ENCODE peak calls at places on chromosomes 12 and 14, in four cellular contexts. H, F, S and Y are unnamed samples.

GRCh38 chr12:46160081-46160980 is 108.5 kb downstream of the SLC38A1 start:
- DNase-seq in H (peak), F (no peak), S (no peak), Y (no peak)

GRCh38 chr12:6372403-6373003 is 2.9 kb downstream of the SCNN1A start:
- DNase-seq in H (no peak), F (peak), S (no peak), Y (no peak)

GRCh38 chr14:23141706-23142467 is 22.8 kb upstream of the CEBPE start:
- DNase-seq in H (peak), F (no peak), S (no peak), Y (no peak)

GRCh38 chr12:76927170-76927784 is 48.5 kb upstream of the CSRP2 start:
- DNase-seq in H (peak), F (peak), S (no peak), Y (peak)

GRCh38 chr12:94500831-94501567 is 41.3 kb upstream of the CEP83 start:
- DNase-seq in H (no peak), F (no peak), S (no peak), Y (no peak)

GRCh38 chr14:65696801-65697200 is 284.3 kb downstream of the FUT8 start:
- DNase-seq in H (no peak), F (no peak), S (no peak), Y (no peak)

GRCh38 chr14:75905505-75905904 is 76.3 kb downstream of the TGFB3 start:
- DNase-seq in H (no peak), F (no peak), S (no peak), Y (no peak)

GRCh38 chr14:65072256-65072655 is 30.1 kb downstream of the MAX start:
- DNase-seq in H (no peak), F (no peak), S (no peak), Y (no peak)

GRCh38 chr12:129840145-129840884 is 63.5 kb downstream of the TMEM132D start:
- DNase-seq in H (no peak), F (no peak), S (no peak), Y (no peak)

GRCh38 chr12:54359762-54360351 is 4.4 kb downstream of the GPR84 start:
- DNase-seq in H (no peak), F (no peak), S (no peak), Y (no peak)

GRCh38 chr14:71487941-71488340 is 444.3 kb upstream of the RGS6 start:
- DNase-seq in H (no peak), F (no peak), S (no peak), Y (no peak)

GRCh38 chr14:104554608-104555401 is 24.8 kb upstream of the C14orf180 start:
- DNase-seq in H (peak), F (no peak), S (no peak), Y (no peak)

GRCh38 chr12:5078423-5078822 is 34.7 kb downstream of the KCNA5 start:
- DNase-seq in H (peak), F (no peak), S (no peak), Y (no peak)

GRCh38 chr12:40942326-40942725 is 245.8 kb upstream of the PDZRN4 start:
- DNase-seq in H (no peak), F (no peak), S (no peak), Y (no peak)

GRCh38 chr12:46372852-46373302 is 304 bp upstream of the SLC38A2 start:
- DNase-seq in H (peak), F (no peak), S (no peak), Y (peak)

GRCh38 chr14:68779761-68780323 is 13.0 kb downstream of the ZFP36L1 start:
- DNase-seq in H (no peak), F (peak), S (no peak), Y (no peak)

GRCh38 chr12:47249082-47249481 is 169.3 kb upstream of the AMIGO2 start:
- DNase-seq in H (no peak), F (no peak), S (no peak), Y (peak)

GRCh38 chr14:65336191-65336591 is 76.3 kb upstream of the FUT8 start:
- DNase-seq in H (no peak), F (no peak), S (no peak), Y (no peak)

GRCh38 chr14:54420478-54421116 is 20.6 kb downstream of the CNIH1 start:
- DNase-seq in H (peak), F (peak), S (no peak), Y (peak)

GRCh38 chr14:55957950-55958349 is 160.3 kb upstream of the PELI2 start:
- DNase-seq in H (no peak), F (no peak), S (no peak), Y (no peak)

GRCh38 chr14:71321556-71322315 is 414.5 kb downstream of the PCNX1 start:
- DNase-seq in H (no peak), F (peak), S (no peak), Y (peak)

GRCh38 chr12:71721781-71722511 is 32.7 kb upstream of the RAB21 start:
- DNase-seq in H (no peak), F (no peak), S (no peak), Y (no peak)

GRCh38 chr12:46451276-46452021 is 78.9 kb upstream of the SLC38A2 start:
- DNase-seq in H (no peak), F (no peak), S (no peak), Y (no peak)

GRCh38 chr12:130413909-130414308 is 76.2 kb downstream of the PIWIL1 start:
- DNase-seq in H (no peak), F (no peak), S (no peak), Y (no peak)

GRCh38 chr14:74955229-74955999 is at the start of gene PGF:
- DNase-seq in H (peak), F (no peak), S (no peak), Y (peak)

GRCh38 chr14:51398898-51399297 is 158.9 kb downstream of the TMX1 start:
- DNase-seq in H (no peak), F (no peak), S (no peak), Y (no peak)

GRCh38 chr12:56593909-56594621 is 36.1 kb downstream of the BAZ2A start:
- DNase-seq in H (peak), F (peak), S (no peak), Y (peak)

GRCh38 chr14:34501004-34501580 is 38.4 kb downstream of the EAPP start:
- DNase-seq in H (no peak), F (no peak), S (no peak), Y (no peak)

GRCh38 chr14:61631044-61631692 is 64.1 kb upstream of the HIF1A start:
- DNase-seq in H (no peak), F (no peak), S (no peak), Y (no peak)

GRCh38 chr14:55715889-55716288 is 135.9 kb downstream of the KTN1 start:
- DNase-seq in H (no peak), F (no peak), S (no peak), Y (no peak)

GRCh38 chr12:14473707-14474287 is 93.9 kb downstream of the PLBD1 start:
- DNase-seq in H (peak), F (peak), S (no peak), Y (no peak)

GRCh38 chr12:48993787-48994186 is 5.4 kb downstream of the DDN start:
- DNase-seq in H (no peak), F (no peak), S (no peak), Y (peak)

GRCh38 chr12:68733661-68734071 is 12.3 kb upstream of the SLC35E3 start:
- DNase-seq in H (no peak), F (no peak), S (no peak), Y (no peak)

GRCh38 chr12:76183459-76184186 is 99.1 kb upstream of the NAP1L1 start:
- DNase-seq in H (no peak), F (peak), S (peak), Y (peak)

GRCh38 chr12:88242161-88242925 is 100.2 kb downstream of the TMTC3 start:
- DNase-seq in H (no peak), F (no peak), S (no peak), Y (no peak)

GRCh38 chr12:89117448-89118034 is 234.8 kb downstream of the DUSP6 start:
- DNase-seq in H (no peak), F (peak), S (no peak), Y (no peak)

GRCh38 chr14:90538095-90538494 is 141.3 kb downstream of the CALM1 start:
- DNase-seq in H (no peak), F (no peak), S (no peak), Y (no peak)

DNA sequence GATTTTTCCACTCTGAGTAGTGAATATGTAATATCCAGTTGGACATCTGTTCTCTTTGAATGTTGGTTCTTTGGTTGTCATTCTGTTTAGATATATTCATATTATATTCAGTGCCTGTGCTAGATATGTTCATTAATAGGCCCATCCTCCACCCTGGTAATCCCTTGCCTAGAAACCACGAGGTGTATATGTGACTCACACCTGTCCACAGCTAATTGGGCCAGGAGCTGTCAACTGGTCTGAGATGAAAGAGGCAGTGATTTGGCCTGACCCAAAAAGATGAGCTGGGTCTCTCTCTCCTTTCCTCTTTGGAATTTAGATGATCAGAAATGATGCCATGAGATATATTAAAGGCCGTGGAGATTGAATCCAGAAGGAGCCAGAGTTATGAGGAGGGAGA is 261.1 kb upstream of the LRIG3 start:
- DNase-seq in H (no peak), F (no peak), S (no peak), Y (no peak)
- TF ChIP-seq NFIC in H (no peak), F (no peak), S (no peak), Y (no peak)

GRCh38 chr14:80152166-80152565 is 59.1 kb downstream of the DIO2 start:
- DNase-seq in H (no peak), F (no peak), S (no peak), Y (no peak)
- TF ChIP-seq NFIC in H (no peak), F (no peak), S (no peak), Y (no peak)

GRCh38 chr12:11706509-11707331 is 57.2 kb downstream of the ETV6 start:
- DNase-seq in H (no peak), F (peak), S (no peak), Y (no peak)
- TF ChIP-seq NFIC in H (no peak), F (no peak), S (no peak), Y (no peak)

DNA sequence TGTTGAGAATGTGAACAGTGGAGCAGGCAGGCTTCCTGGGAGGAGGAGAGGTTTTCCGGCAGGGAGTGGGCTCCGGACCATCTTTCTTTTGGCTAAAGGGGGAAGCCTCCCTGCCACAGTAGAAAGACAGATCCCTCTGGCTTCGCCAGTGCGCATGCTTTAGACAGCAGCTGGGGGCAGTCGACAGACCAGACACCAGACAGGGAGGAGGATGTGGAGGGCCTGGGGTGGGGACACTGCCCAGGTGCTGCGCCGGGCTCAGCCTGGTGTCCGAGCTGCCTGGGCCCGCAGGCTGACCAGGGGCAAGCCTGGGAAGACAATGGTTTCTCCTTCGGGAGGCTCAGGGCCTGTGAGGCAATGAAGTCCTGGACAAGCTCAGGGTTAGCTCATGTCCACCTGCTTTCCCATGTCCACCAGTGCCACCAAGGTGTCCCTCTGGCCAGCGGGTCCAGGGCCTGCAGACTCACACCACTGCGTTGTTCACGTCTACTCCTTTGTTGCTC is 67.3 kb downstream of the PRIMA1 start:
- DNase-seq in H (no peak), F (no peak), S (no peak), Y (no peak)
- TF ChIP-seq NFIC in H (no peak), F (no peak), S (no peak), Y (no peak)

GRCh38 chr12:65106948-65107347 is 14.2 kb downstream of the WIF1 start:
- DNase-seq in H (no peak), F (no peak), S (no peak), Y (no peak)
- TF ChIP-seq NFIC in H (no peak), F (no peak), S (no peak), Y (no peak)

DNA sequence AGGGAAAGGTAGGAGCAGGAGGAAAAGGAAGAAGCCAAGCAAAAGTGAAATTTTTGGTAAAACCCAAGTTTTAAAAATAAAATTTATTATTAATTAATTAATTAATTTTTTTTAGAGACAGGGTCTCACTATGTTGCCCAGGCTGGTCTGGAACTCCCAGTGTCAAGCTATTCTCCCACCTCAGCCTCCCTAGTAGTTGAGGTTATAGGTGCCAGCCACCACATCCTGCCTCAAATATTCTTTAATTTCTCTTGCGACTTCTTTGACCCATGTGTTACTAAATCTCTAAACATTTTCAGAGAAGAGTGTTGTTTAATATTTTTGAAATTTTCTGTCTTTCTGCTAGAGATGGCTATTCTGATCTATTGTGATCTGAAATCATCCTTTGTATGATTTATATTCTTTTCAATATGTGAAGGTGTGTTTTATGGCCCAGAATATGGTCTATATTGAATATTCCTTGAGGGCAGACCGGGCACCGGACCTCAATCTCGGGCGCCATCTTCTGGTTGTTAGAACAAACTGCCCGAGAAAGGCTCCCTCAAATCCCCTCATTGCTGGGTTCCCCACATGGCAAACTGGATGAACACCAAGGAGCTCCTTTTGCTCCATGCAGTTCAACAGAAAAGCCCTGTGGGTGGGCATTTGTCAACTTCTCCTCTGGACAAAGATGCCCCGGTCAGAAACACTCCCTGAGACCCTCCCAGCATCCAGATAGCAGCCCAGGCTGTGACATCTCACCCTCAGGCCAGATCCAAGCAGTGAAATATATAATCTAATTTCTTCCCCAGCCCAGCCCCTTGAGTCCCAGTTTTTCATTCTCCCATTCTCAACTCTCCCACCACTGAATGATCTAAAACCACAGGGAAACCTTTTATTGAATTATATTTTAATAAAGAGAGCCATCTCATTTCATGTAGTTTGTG is 110.5 kb downstream of the ASCL4 start:
- DNase-seq in H (peak), F (peak), S (no peak), Y (peak)
- TF ChIP-seq NFIC in H (no peak), F (no peak), S (no peak), Y (no peak)

GRCh38 chr12:103809154-103809553 is 31.9 kb downstream of the NT5DC3 start:
- DNase-seq in H (no peak), F (no peak), S (no peak), Y (peak)

GRCh38 chr12:103807561-103808238 is 33.3 kb downstream of the NT5DC3 start:
- DNase-seq in H (no peak), F (no peak), S (no peak), Y (peak)

GRCh38 chr12:103811791-103812190 is 29.2 kb downstream of the NT5DC3 start:
- DNase-seq in H (no peak), F (no peak), S (no peak), Y (no peak)

GRCh38 chr12:103808239-103808880 is 32.7 kb downstream of the NT5DC3 start:
- DNase-seq in H (no peak), F (no peak), S (no peak), Y (no peak)

GRCh38 chr12:103810108-103810507 is 30.9 kb downstream of the NT5DC3 start:
- DNase-seq in H (no peak), F (no peak), S (no peak), Y (peak)
- TF ChIP-seq NFIC in H (no peak), F (no peak), S (no peak), Y (no peak)

GRCh38 chr12:110314308-110314707 is 33.3 kb downstream of the ATP2A2 start:
- DNase-seq in H (no peak), F (peak), S (peak), Y (no peak)
- TF ChIP-seq NFIC in H (no peak), F (no peak), S (peak), Y (no peak)

GRCh38 chr14:77145975-77146740 is 4.6 kb upstream of the ZDHHC22 start:
- DNase-seq in H (peak), F (no peak), S (no peak), Y (no peak)
- TF ChIP-seq NFIC in H (no peak), F (no peak), S (no peak), Y (no peak)